ENCODE peak calls at places on chromosomes 2 and 18, in ten cellular contexts. Z is transverse colon, K is NCI-H1092, V is choroid plexus epithelial cell, D is NCI-H2029 treated with DMSO at 0.1 percent for 48 hours, X is heart right ventricle, S is Daoy, A is endothelial cell of umbilical vein, C is AG10803, T is body of pancreas. J is an unnamed sample.

GRCh38 chr2:133342283-133342895 is 225.9 kb downstream of the NCKAP5 start:
- DNase-seq in Z (no peak), K (no peak), V (no peak), D (no peak), X (no peak), S (no peak), A (no peak), C (no peak), T (no peak), J (no peak)

GRCh38 chr2:100064165-100064564 is 78.2 kb downstream of the AFF3 start:
- DNase-seq in Z (no peak), K (no peak), V (no peak), D (no peak), X (no peak), S (no peak), A (no peak), C (no peak), T (no peak), J (no peak)

GRCh38 chr2:213545481-213545880 is 261.2 kb downstream of the SPAG16 start:
- DNase-seq in Z (no peak), K (no peak), V (no peak), D (no peak), X (no peak), S (no peak), A (no peak), C (no peak), T (no peak), J (no peak)

GRCh38 chr2:12478151-12479041 is 238.3 kb upstream of the TRIB2 start:
- DNase-seq in Z (no peak), K (no peak), V (peak; percentile 44), D (no peak), X (no peak), S (no peak), A (no peak), C (no peak), T (no peak), J (no peak)

GRCh38 chr2:239732666-239733010 is 292.5 kb downstream of the NDUFA10 start:
- DNase-seq in Z (no peak), K (no peak), V (no peak), D (no peak), X (no peak), S (no peak), A (no peak), C (no peak), T (no peak), J (no peak)

GRCh38 chr2:75025633-75026380 is 67.4 kb downstream of the POLE4 start:
- DNase-seq in Z (no peak), K (no peak), V (peak; percentile 29), D (no peak), X (no peak), S (no peak), A (no peak), C (no peak), T (no peak), J (no peak)

GRCh38 chr2:237967463-237967871 is 653 bp downstream of the UBE2F start:
- DNase-seq in Z (peak; percentile 27), K (no peak), V (no peak), D (no peak), X (no peak), S (peak; percentile 13), A (peak; percentile 35), C (peak; percentile 16), T (peak; percentile 48), J (no peak)

GRCh38 chr2:209525834-209526281 is 102.0 kb downstream of the MAP2 start:
- DNase-seq in Z (no peak), K (no peak), V (peak; percentile 93), D (no peak), X (no peak), S (peak; percentile 25), A (peak; percentile 91), C (peak; percentile 87), T (no peak), J (no peak)

GRCh38 chr18:22704627-22704918 is 228.6 kb upstream of the RBBP8 start:
- DNase-seq in Z (no peak), K (no peak), V (no peak), D (no peak), X (no peak), S (no peak), A (no peak), C (no peak), T (no peak), J (no peak)

GRCh38 chr18:74521068-74521725 is 13.1 kb upstream of the CNDP1 start:
- DNase-seq in Z (no peak), K (no peak), V (no peak), D (no peak), X (no peak), S (no peak), A (no peak), C (no peak), T (no peak), J (no peak)

GRCh38 chr2:1162768-1163584 is 212.3 kb downstream of the SNTG2 start:
- DNase-seq in Z (no peak), K (no peak), V (peak; percentile 42), D (no peak), X (peak; percentile 13), S (peak; percentile 79), A (no peak), C (no peak), T (no peak), J (no peak)

GRCh38 chr2:173511942-173512341 is 157.3 kb downstream of the CDCA7 start:
- DNase-seq in Z (no peak), K (no peak), V (peak; percentile 64), D (peak; percentile 6), X (no peak), S (peak; percentile 7), A (no peak), C (no peak), T (no peak), J (no peak)

GRCh38 chr2:182319556-182319955 is 107.3 kb downstream of the PDE1A start:
- DNase-seq in Z (no peak), K (no peak), V (peak; percentile 41), D (no peak), X (no peak), S (no peak), A (no peak), C (no peak), T (no peak), J (no peak)

GRCh38 chr18:31243740-31244512 is 74.0 kb upstream of the DSG1 start:
- DNase-seq in Z (no peak), K (no peak), V (no peak), D (no peak), X (no peak), S (no peak), A (peak; percentile 61), C (no peak), T (peak; percentile 13), J (no peak)

GRCh38 chr2:233966388-233966787 is 49.2 kb downstream of the TRPM8 start:
- DNase-seq in Z (no peak), K (no peak), V (peak; percentile 29), D (no peak), X (peak; percentile 41), S (no peak), A (no peak), C (peak; percentile 31), T (no peak), J (no peak)

GRCh38 chr2:1995987-1996386 is 251.7 kb upstream of the PXDN start:
- DNase-seq in Z (no peak), K (no peak), V (peak; percentile 94), D (peak; percentile 22), X (no peak), S (peak; percentile 95), A (no peak), C (no peak), T (no peak), J (no peak)

GRCh38 chr18:76592981-76593381 is 97.9 kb upstream of the ZNF516 start:
- DNase-seq in Z (no peak), K (peak; percentile 44), V (peak; percentile 57), D (no peak), X (no peak), S (peak; percentile 16), A (no peak), C (no peak), T (no peak), J (no peak)

GRCh38 chr2:98771771-98772521 is 41.0 kb upstream of the MGAT4A start:
- DNase-seq in Z (no peak), K (no peak), V (peak; percentile 36), D (no peak), X (no peak), S (peak; percentile 36), A (no peak), C (peak; percentile 38), T (no peak), J (no peak)

GRCh38 chr2:69490486-69490885 is 53.3 kb upstream of the NFU1 start:
- DNase-seq in Z (no peak), K (no peak), V (no peak), D (no peak), X (no peak), S (no peak), A (no peak), C (no peak), T (no peak), J (no peak)

GRCh38 chr2:128233790-128234395 is 84.8 kb downstream of the HS6ST1 start:
- DNase-seq in Z (no peak), K (no peak), V (no peak), D (no peak), X (no peak), S (no peak), A (no peak), C (no peak), T (no peak), J (no peak)

GRCh38 chr2:71713581-71714580 is 260.5 kb downstream of the DYSF start:
- DNase-seq in Z (no peak), K (no peak), V (peak; percentile 17), D (no peak), X (no peak), S (no peak), A (no peak), C (peak; percentile 62), T (no peak), J (no peak)

GRCh38 chr2:104368089-104368488 is 485.8 kb upstream of the POU3F3 start:
- DNase-seq in Z (no peak), K (no peak), V (no peak), D (no peak), X (no peak), S (no peak), A (no peak), C (no peak), T (no peak), J (no peak)

GRCh38 chr18:22856870-22857269 is 76.3 kb upstream of the RBBP8 start:
- DNase-seq in Z (no peak), K (no peak), V (no peak), D (no peak), X (no peak), S (no peak), A (no peak), C (no peak), T (no peak), J (no peak)

J was measured in lung.